ENCODE peak calls at places on chromosome 21, in six cellular contexts. Y is bronchial epithelial cell, C is choroid plexus epithelial cell, Q is fibroblast of lung, N is fibroblast of the aortic adventitia, U is right lobe of liver. H is an unnamed sample.

GRCh38 chr21:42156690-42157605 is 62.0 kb upstream of the ABCG1 start:
- DNase-seq in Y (no peak), C (peak), Q (no peak), N (no peak), U (no peak), H (peak)

GRCh38 chr21:38422067-38422466 is 76.2 kb downstream of the ERG start:
- DNase-seq in Y (no peak), C (no peak), Q (no peak), N (no peak), U (no peak), H (no peak)

GRCh38 chr21:25735895-25736597 is 1.3 kb downstream of the GABPA start:
- DNase-seq in Y (peak), C (peak), Q (peak), N (peak), U (no peak), H (peak)

GRCh38 chr21:37866027-37866426 is 50.2 kb downstream of the KCNJ6 start:
- DNase-seq in Y (peak), C (peak), Q (no peak), N (no peak), U (no peak), H (peak)

GRCh38 chr21:33286600-33287456 is 20.7 kb downstream of the IL10RB start:
- DNase-seq in Y (peak), C (peak), Q (peak), N (peak), U (no peak), H (peak)

GRCh38 chr21:36889401-36889800 is 77.1 kb downstream of the HLCS start:
- DNase-seq in Y (no peak), C (no peak), Q (peak), N (peak), U (no peak), H (no peak)

GRCh38 chr21:42921912-42922311 is 3.5 kb downstream of the ERVH48-1 start:
- DNase-seq in Y (no peak), C (no peak), Q (no peak), N (no peak), U (no peak), H (no peak)

GRCh38 chr21:42614391-42614790 is 39.0 kb upstream of the PDE9A start:
- DNase-seq in Y (no peak), C (no peak), Q (no peak), N (no peak), U (no peak), H (no peak)

GRCh38 chr21:38188037-38188436 is 68.8 kb upstream of the KCNJ15 start:
- DNase-seq in Y (peak), C (peak), Q (no peak), N (peak), U (no peak), H (peak)

GRCh38 chr21:37582613-37583012 is 216.0 kb downstream of the DYRK1A start:
- DNase-seq in Y (no peak), C (peak), Q (peak), N (peak), U (no peak), H (peak)

GRCh38 chr21:42401164-42401563 is 2.5 kb upstream of the UBASH3A start:
- DNase-seq in Y (peak), C (peak), Q (peak), N (peak), U (no peak), H (no peak)

GRCh38 chr21:38228115-38228514 is 28.7 kb upstream of the KCNJ15 start:
- DNase-seq in Y (peak), C (no peak), Q (no peak), N (no peak), U (no peak), H (peak)

GRCh38 chr21:42000908-42001307 is 9.3 kb downstream of the ZBTB21 start:
- DNase-seq in Y (no peak), C (no peak), Q (no peak), N (no peak), U (no peak), H (no peak)

GRCh38 chr21:46411691-46412090 is 47.0 kb upstream of the DIP2A start:
- DNase-seq in Y (no peak), C (no peak), Q (no peak), N (no peak), U (peak), H (no peak)

GRCh38 chr21:37568415-37568814 is 201.8 kb downstream of the DYRK1A start:
- DNase-seq in Y (no peak), C (no peak), Q (no peak), N (no peak), U (no peak), H (no peak)

GRCh38 chr21:45549670-45550463 is 7.6 kb upstream of the SLC19A1 start:
- DNase-seq in Y (no peak), C (no peak), Q (no peak), N (no peak), U (peak), H (no peak)

GRCh38 chr21:41755934-41756773 is 10.7 kb downstream of the RIPK4 start:
- DNase-seq in Y (no peak), C (no peak), Q (no peak), N (no peak), U (no peak), H (no peak)

GRCh38 chr21:37155216-37155615 is 82.2 kb downstream of the TTC3 start:
- DNase-seq in Y (no peak), C (no peak), Q (peak), N (peak), U (no peak), H (no peak)

GRCh38 chr21:42527127-42527488 is 13.5 kb downstream of the SLC37A1 start:
- DNase-seq in Y (no peak), C (no peak), Q (no peak), N (no peak), U (no peak), H (no peak)

GRCh38 chr21:28160378-28160777 is 832.3 kb downstream of the LTN1 start:
- DNase-seq in Y (no peak), C (peak), Q (no peak), N (peak), U (no peak), H (peak)

GRCh38 chr21:29257701-29258100 is 41.0 kb upstream of the BACH1 start:
- DNase-seq in Y (peak), C (no peak), Q (no peak), N (no peak), U (no peak), H (peak)

GRCh38 chr21:24895885-24896734 is 711.2 kb downstream of the MRPL39 start:
- DNase-seq in Y (no peak), C (peak), Q (peak), N (peak), U (no peak), H (no peak)

GRCh38 chr21:42122808-42123207 is 51.7 kb downstream of the UMODL1 start:
- DNase-seq in Y (no peak), C (no peak), Q (no peak), N (no peak), U (peak), H (no peak)

GRCh38 chr21:36330904-36331303 is 10.9 kb downstream of the MORC3 start:
- DNase-seq in Y (peak), C (peak), Q (peak), N (peak), U (no peak), H (peak)

GRCh38 chr21:28923439-28923975 is 69.2 kb downstream of the LTN1 start:
- DNase-seq in Y (no peak), C (no peak), Q (no peak), N (no peak), U (no peak), H (no peak)

GRCh38 chr21:14874379-14874778 is 190.4 kb downstream of the NRIP1 start:
- DNase-seq in Y (no peak), C (no peak), Q (no peak), N (no peak), U (no peak), H (peak)

GRCh38 chr21:36209626-36210171 is 53.1 kb downstream of the DOP1B start:
- DNase-seq in Y (peak), C (peak), Q (peak), N (peak), U (no peak), H (peak)

GRCh38 chr21:37225440-37225839 is 41.7 kb downstream of the VPS26C start:
- DNase-seq in Y (no peak), C (no peak), Q (no peak), N (no peak), U (no peak), H (no peak)

GRCh38 chr21:40841524-40842196 is 5.3 kb downstream of the DSCAM start:
- DNase-seq in Y (peak), C (no peak), Q (peak), N (no peak), U (peak), H (peak)

GRCh38 chr21:42654913-42655796 is 1.7 kb downstream of the PDE9A start:
- DNase-seq in Y (no peak), C (no peak), Q (no peak), N (no peak), U (peak), H (no peak)

GRCh38 chr21:29334717-29335428 is 36.2 kb downstream of the BACH1 start:
- DNase-seq in Y (no peak), C (peak), Q (peak), N (peak), U (no peak), H (peak)

GRCh38 chr21:37088196-37088595 is 15.1 kb downstream of the TTC3 start:
- DNase-seq in Y (no peak), C (peak), Q (no peak), N (no peak), U (no peak), H (no peak)

GRCh38 chr21:42495765-42496119 is 282 bp downstream of the RSPH1 start:
- DNase-seq in Y (peak), C (peak), Q (no peak), N (no peak), U (no peak), H (peak)

GRCh38 chr21:32520885-32521735 is 64.2 kb downstream of the TCP10L start:
- DNase-seq in Y (peak), C (peak), Q (peak), N (peak), U (no peak), H (peak)

GRCh38 chr21:32757804-32758203 is 13.8 kb downstream of the PAXBP1 start:
- DNase-seq in Y (no peak), C (no peak), Q (no peak), N (no peak), U (no peak), H (no peak)

GRCh38 chr21:26965567-26966359 is 1.1 kb downstream of the ADAMTS5 start:
- DNase-seq in Y (no peak), C (peak), Q (peak), N (peak), U (peak), H (peak)

GRCh38 chr21:39667353-39667891 is 54.7 kb downstream of the B3GALT5 start:
- DNase-seq in Y (no peak), C (no peak), Q (no peak), N (no peak), U (no peak), H (no peak)
- H3K4me3 ChIP-seq in Y (no peak), C (no peak), Q (no peak), N (no peak), U (no peak), H (no peak)

GRCh38 chr21:16069713-16070112 is 339.9 kb downstream of the USP25 start:
- DNase-seq in Y (peak), C (no peak), Q (peak), N (no peak), U (no peak), H (no peak)

GRCh38 chr21:16071082-16071481 is 341.3 kb downstream of the USP25 start:
- DNase-seq in Y (no peak), C (peak), Q (peak), N (peak), U (no peak), H (no peak)

GRCh38 chr21:16071761-16072160 is 342.0 kb downstream of the USP25 start:
- DNase-seq in Y (no peak), C (no peak), Q (peak), N (no peak), U (no peak), H (no peak)

GRCh38 chr21:16072176-16072575 is 342.4 kb downstream of the USP25 start:
- DNase-seq in Y (no peak), C (no peak), Q (no peak), N (no peak), U (no peak), H (no peak)

DNA sequence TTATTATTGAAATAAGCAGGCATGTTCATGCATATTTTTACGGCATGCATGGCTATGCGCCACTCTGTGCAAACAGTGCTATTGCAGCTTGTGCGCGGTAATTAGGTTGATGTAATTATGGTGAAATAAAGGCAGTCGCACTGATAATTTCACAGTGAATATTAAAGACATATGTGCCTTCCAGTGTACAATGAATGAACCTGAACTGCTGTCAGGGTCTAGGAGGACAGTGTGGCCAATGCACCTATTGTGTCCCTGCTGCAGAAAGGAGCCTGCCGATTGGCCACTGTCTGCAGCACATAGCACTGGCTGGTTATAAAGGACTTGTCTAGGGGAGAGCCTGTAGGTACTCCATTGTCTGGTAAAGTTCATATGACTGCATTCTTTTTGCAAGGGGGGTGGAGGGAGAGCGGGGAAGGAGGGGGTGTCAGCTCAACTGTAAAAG is 340.4 kb downstream of the USP25 start:
- DNase-seq in Y (no peak), C (no peak), Q (peak), N (peak), U (no peak), H (no peak)
- TF ChIP-seq CTCF in Y (no peak), C (peak), Q (no peak), N (peak), U (no peak), H (no peak)

GRCh38 chr21:22063140-22063539 is 1064.9 kb downstream of the NCAM2 start:
- DNase-seq in Y (no peak), C (no peak), Q (no peak), N (no peak), U (no peak), H (no peak)
- H3K4me3 ChIP-seq in Y (no peak), C (no peak), Q (no peak), N (no peak), U (peak), H (no peak)

DNA sequence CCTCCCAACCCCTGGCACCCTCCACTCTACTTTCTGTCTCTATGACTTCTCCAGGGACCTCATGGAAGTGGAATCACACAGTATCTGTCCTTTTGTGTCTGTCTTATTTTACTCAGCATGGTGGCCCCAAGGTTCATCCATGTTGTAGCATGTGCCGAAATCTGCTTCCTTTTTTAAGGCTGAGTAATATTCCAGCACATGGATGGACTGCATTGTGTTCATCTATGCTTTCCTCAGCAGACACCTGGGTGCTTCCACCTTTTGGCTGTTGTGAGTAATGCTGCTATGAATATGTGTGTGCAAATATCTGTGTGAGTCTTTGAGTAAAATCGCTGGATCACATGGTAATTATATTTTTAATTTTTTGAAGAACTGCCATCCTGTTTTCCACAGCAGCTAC is 1.6 kb upstream of the PFKL start:
- DNase-seq in Y (peak), C (peak), Q (no peak), N (peak), U (no peak), H (peak)
- TF ChIP-seq CTCF in Y (peak), C (peak), Q (no peak), N (peak), U (no peak), H (peak)

GRCh38 chr21:44368711-44369446 is 15.5 kb downstream of the TRPM2 start:
- DNase-seq in Y (no peak), C (no peak), Q (no peak), N (no peak), U (no peak), H (no peak)

GRCh38 chr21:44370027-44370735 is 16.8 kb downstream of the TRPM2 start:
- DNase-seq in Y (peak), C (peak), Q (peak), N (peak), U (no peak), H (peak)

GRCh38 chr21:44371596-44371995 is 18.2 kb downstream of the TRPM2 start:
- DNase-seq in Y (no peak), C (no peak), Q (no peak), N (no peak), U (no peak), H (no peak)

GRCh38 chr21:44372616-44373015 is 19.2 kb downstream of the TRPM2 start:
- DNase-seq in Y (no peak), C (no peak), Q (no peak), N (no peak), U (peak), H (no peak)

GRCh38 chr21:44370771-44371410 is 17.5 kb downstream of the TRPM2 start:
- DNase-seq in Y (no peak), C (no peak), Q (no peak), N (no peak), U (no peak), H (no peak)
- H3K4me3 ChIP-seq in Y (no peak), C (no peak), Q (no peak), N (no peak), U (no peak), H (no peak)

DNA sequence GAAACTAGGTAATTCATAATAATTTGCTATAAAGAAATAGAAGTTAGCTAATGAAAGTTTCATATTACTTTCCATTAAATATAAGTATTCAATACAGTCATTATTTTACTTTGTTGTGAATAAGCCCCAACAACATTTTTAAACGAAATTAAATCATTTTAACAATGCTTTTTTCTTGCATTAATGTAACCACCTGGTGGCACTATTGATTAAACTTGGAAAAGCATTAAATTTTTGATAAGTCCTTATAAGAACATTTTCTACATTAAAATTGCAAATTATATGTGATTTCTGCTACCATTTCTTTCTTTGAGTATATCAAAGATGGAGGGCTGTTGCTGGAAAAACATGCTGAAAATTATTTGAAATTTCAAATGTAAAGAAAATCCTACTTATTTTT is 918.8 kb upstream of the TMPRSS15 start:
- DNase-seq in Y (no peak), C (peak), Q (no peak), N (no peak), U (no peak), H (no peak)
- TF ChIP-seq CTCF in Y (no peak), C (peak), Q (no peak), N (no peak), U (peak), H (no peak)

DNA sequence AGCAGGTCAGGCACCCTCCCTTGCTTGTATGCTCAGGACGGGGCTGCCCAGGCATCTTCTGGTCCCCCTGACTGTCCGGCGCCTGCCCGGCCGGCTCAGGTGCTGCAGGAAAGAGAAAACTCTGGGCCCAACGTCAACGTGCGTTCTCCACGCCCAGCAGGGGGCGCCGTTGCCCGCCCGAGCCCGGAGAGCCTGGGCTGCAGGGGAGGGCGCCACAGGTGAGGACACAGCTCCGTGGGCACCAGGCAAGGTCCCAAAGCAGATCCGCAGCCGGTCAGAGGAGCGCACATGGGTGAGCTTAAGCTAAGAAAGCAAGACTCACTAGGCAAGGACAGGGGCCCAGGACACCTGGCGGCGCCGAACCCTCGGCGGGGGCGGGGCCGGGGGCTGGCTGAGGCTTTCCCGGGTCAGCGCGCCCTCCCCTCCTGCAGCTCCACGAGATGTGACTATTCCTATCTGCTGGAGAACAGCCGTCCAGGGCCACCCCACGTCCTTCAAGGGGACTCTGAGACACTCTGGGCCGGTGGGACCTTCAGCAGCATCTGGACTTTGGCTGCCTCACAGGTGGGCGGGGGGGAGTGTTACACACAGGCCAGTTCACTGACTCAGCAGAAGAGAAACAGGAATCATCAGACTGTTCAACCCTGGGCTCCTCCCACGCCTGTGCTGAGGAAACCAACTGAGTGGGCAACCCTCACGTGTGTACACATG is 29.3 kb downstream of the KRTAP10-1 start:
- DNase-seq in Y (no peak), C (peak), Q (no peak), N (peak), U (peak), H (peak)
- H3K4me3 ChIP-seq in Y (peak), C (no peak), Q (no peak), N (no peak), U (no peak), H (no peak)

GRCh38 chr21:31084689-31085088 is 46.4 kb upstream of the KRTAP19-8 start:
- DNase-seq in Y (no peak), C (no peak), Q (no peak), N (no peak), U (no peak), H (no peak)

GRCh38 chr21:31092867-31093266 is 54.6 kb upstream of the KRTAP19-8 start:
- DNase-seq in Y (no peak), C (no peak), Q (no peak), N (no peak), U (no peak), H (no peak)

DNA sequence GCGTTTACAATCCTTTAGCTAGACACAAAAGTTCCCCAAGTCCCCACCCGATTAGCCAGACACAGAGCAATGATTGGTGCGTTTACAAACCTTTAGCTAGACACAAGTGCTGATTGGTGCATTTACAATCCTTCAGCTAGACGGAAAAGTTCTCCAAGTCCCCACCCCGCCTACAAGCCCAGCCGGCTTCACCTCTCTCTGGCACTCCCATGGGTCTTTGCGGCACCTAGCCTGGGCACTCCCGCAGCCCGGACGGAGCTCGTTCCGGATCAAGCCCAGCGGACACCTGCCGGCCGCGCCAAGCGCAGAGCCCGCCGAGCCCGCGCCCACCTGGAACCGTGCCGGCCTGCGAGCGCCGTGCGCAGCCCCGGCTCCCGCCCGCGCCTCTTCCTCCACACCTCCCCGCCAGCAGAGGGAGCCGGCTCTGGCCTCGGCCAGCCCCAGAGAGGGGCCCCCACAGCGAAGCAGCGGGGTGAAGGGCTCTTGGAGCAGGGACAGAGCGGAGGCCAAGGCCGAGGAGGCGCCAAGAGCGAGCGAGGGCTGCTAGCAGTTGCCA is 50.0 kb upstream of the KRTAP19-8 start:
- DNase-seq in Y (no peak), C (no peak), Q (no peak), N (no peak), U (no peak), H (no peak)
- TF ChIP-seq CTCF in Y (no peak), C (no peak), Q (no peak), N (no peak), U (no peak), H (no peak)

GRCh38 chr21:35120631-35121180 is 71.6 kb upstream of the RUNX1 start:
- DNase-seq in Y (no peak), C (no peak), Q (no peak), N (no peak), U (no peak), H (no peak)
- H3K4me3 ChIP-seq in Y (no peak), C (no peak), Q (no peak), N (no peak), U (no peak), H (no peak)